ENCODE peak calls at places on chromosomes 7 and 10, in four cellular contexts. D is fibroblast of pulmonary artery, W is B cell, E is astrocyte. B is an unnamed sample.
A peak's percentile ranks its signal among the peaks of the same experiment; 100 is the strongest.

GRCh38 chr10:35643976-35644799 is 2.1 kb upstream of the FZD8 start:
- DNase-seq in D (no peak), W (peak; percentile 26), E (no peak), B (no peak)

GRCh38 chr7:130695840-130696239 is 9.5 kb upstream of the TSGA13 start:
- DNase-seq in D (peak; percentile 61), W (peak; percentile 24), E (peak; percentile 26), B (no peak)

GRCh38 chr7:101395376-101395775 is 32.7 kb downstream of the COL26A1 start:
- DNase-seq in D (no peak), W (no peak), E (no peak), B (no peak)

GRCh38 chr10:22010973-22011408 is 7.5 kb upstream of the DNAJC1 start:
- DNase-seq in D (peak; percentile 57), W (peak; percentile 32), E (no peak), B (no peak)

GRCh38 chr7:29976265-29976664 is 13.3 kb downstream of the SCRN1 start:
- DNase-seq in D (peak; percentile 58), W (no peak), E (no peak), B (no peak)

GRCh38 chr7:1400351-1400750 is 58.9 kb downstream of the MICALL2 start:
- DNase-seq in D (no peak), W (no peak), E (no peak), B (no peak)

GRCh38 chr7:47722126-47722525 is 140.2 kb upstream of the TNS3 start:
- DNase-seq in D (no peak), W (no peak), E (no peak), B (no peak)

GRCh38 chr10:12351447-12351846 is 2.1 kb downstream of the CAMK1D start:
- DNase-seq in D (no peak), W (no peak), E (no peak), B (peak; percentile 46)

GRCh38 chr10:95462740-95463667 is 98.2 kb downstream of the SORBS1 start:
- DNase-seq in D (no peak), W (no peak), E (no peak), B (no peak)

GRCh38 chr10:132850246-132850645 is 64.3 kb upstream of the NKX6-2 start:
- DNase-seq in D (no peak), W (no peak), E (no peak), B (peak; percentile 26)

GRCh38 chr10:25398680-25399079 is 223.9 kb downstream of the GPR158 start:
- DNase-seq in D (no peak), W (no peak), E (no peak), B (no peak)

GRCh38 chr10:3714526-3714925 is 70.5 kb downstream of the KLF6 start:
- DNase-seq in D (no peak), W (no peak), E (no peak), B (no peak)

GRCh38 chr7:83452256-83452655 is 196.7 kb downstream of the SEMA3E start:
- DNase-seq in D (no peak), W (no peak), E (no peak), B (no peak)
- TF ChIP-seq CTCF in D (no peak), W (no peak), E (no peak), B (no peak)

GRCh38 chr7:35520810-35521059 is 174.2 kb downstream of the HERPUD2 start:
- DNase-seq in D (no peak), W (no peak), E (no peak), B (no peak)
- TF ChIP-seq CTCF in D (no peak), W (no peak), E (no peak), B (no peak)

DNA sequence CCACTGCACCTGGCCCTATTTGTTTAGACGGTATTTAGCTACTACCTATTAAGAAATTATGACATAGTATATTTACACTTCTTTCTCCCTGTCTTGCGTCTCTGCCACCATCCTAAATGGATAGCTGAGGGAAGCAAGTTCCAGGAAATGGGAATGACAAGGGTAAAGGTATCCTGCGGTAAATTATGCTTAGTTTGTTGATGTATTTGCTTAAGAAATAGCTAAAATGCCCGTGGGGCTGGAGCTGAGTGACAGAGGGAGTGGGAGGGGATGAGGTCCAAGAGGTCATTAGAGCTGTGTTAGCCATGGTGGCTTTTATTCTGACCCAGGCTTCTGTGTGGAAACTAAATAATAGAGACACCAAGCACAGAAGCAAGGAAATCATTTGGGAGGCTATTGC is 29.0 kb upstream of the UBE2D1 start:
- DNase-seq in D (no peak), W (no peak), E (no peak), B (no peak)
- TF ChIP-seq CTCF in D (no peak), W (no peak), E (no peak), B (no peak)

GRCh38 chr10:46541017-46541661 is 15.3 kb downstream of the GPRIN2 start:
- DNase-seq in D (no peak), W (no peak), E (no peak), B (peak; percentile 43)
- TF ChIP-seq CTCF in D (peak; percentile 11), W (no peak), E (no peak), B (no peak)

GRCh38 chr10:17220652-17221100 is 7.4 kb upstream of the VIM start:
- DNase-seq in D (no peak), W (no peak), E (no peak), B (no peak)
- TF ChIP-seq CTCF in D (no peak), W (no peak), E (no peak), B (no peak)